ENCODE peak calls at places on chromosomes 2 and 18, in seven cellular contexts. S is heart right ventricle, L is GM04503, I is LoVo, G is epithelial cell of esophagus, R is neural crest cell, A is IMR-90. W is an unnamed sample.

GRCh38 chr18:48052845-48053244 is 122.4 kb upstream of the SMAD2 start:
- DNase-seq in S (no peak), L (no peak), R (no peak), A (no peak), I (no peak), G (no peak), W (no peak)

GRCh38 chr18:76686737-76687231 is 135.6 kb upstream of the ZNF236 start:
- DNase-seq in S (peak; percentile 36), A (peak; percentile 57), I (peak; percentile 31), G (peak; percentile 73), R (peak; percentile 57), L (no peak), W (peak; percentile 66)

GRCh38 chr2:191638079-191638801 is 39.7 kb upstream of the NABP1 start:
- DNase-seq in R (no peak), S (no peak), I (peak; percentile 43), L (no peak), A (no peak), G (peak; percentile 92), W (peak; percentile 21)

GRCh38 chr2:230230087-230230486 is 4.6 kb downstream of the SP140 start:
- DNase-seq in A (peak; percentile 90), L (no peak), R (no peak), G (peak; percentile 51), I (no peak), S (no peak), W (no peak)

GRCh38 chr2:40844353-40845277 is 392.7 kb upstream of the SLC8A1 start:
- DNase-seq in L (no peak), I (peak; percentile 51), S (no peak), R (no peak), G (peak; percentile 69), A (no peak), W (peak; percentile 26)

GRCh38 chr2:167187049-167187727 is 298.9 kb downstream of the XIRP2 start:
- DNase-seq in A (no peak), L (no peak), S (no peak), R (no peak), G (no peak), I (no peak), W (no peak)

GRCh38 chr2:177799531-177799930 is 273.0 kb downstream of the PDE11A start:
- DNase-seq in I (peak; percentile 28), R (peak; percentile 18), A (peak; percentile 12), S (no peak), G (peak; percentile 50), L (no peak), W (peak; percentile 41)

GRCh38 chr2:47002480-47003381 is 87.1 kb upstream of the MCFD2 start:
- DNase-seq in I (no peak), S (peak; percentile 60), L (no peak), R (peak; percentile 57), A (no peak), G (peak; percentile 67), W (peak; percentile 72)

GRCh38 chr18:11398625-11399024 is 210.8 kb upstream of the SLC35G4 start:
- DNase-seq in A (peak; percentile 1), S (no peak), G (no peak), L (no peak), I (no peak), R (no peak), W (no peak)

GRCh38 chr2:208049441-208049840 is 24.1 kb upstream of the PLEKHM3 start:
- DNase-seq in R (no peak), S (no peak), L (no peak), G (no peak), A (no peak), I (no peak), W (no peak)

GRCh38 chr2:21467910-21468309 is 344.1 kb downstream of the TDRD15 start:
- DNase-seq in I (no peak), A (peak; percentile 58), G (no peak), S (no peak), R (no peak), L (no peak), W (no peak)

GRCh38 chr18:44771957-44772917 is 91.5 kb downstream of the SETBP1 start:
- DNase-seq in S (peak; percentile 15), R (no peak), I (no peak), L (no peak), A (no peak), G (no peak), W (no peak)

GRCh38 chr2:9206991-9207640 is 504 bp downstream of the ASAP2 start:
- DNase-seq in R (peak; percentile 29), L (no peak), A (no peak), S (peak; percentile 43), G (peak; percentile 29), I (peak; percentile 26), W (peak; percentile 13)

GRCh38 chr18:23735021-23735464 is 45.8 kb downstream of the LAMA3 start:
- DNase-seq in I (peak; percentile 51), A (no peak), R (no peak), L (no peak), S (no peak), G (peak; percentile 19), W (no peak)

GRCh38 chr18:36066001-36066400 is 1.4 kb downstream of the RPRD1A start:
- DNase-seq in I (no peak), R (no peak), A (peak; percentile 67), S (no peak), G (no peak), L (peak; percentile 10), W (no peak)

GRCh38 chr2:26561918-26562810 is 79.0 kb downstream of the CIB4 start:
- DNase-seq in L (no peak), G (peak; percentile 30), R (no peak), S (peak; percentile 67), A (no peak), I (peak; percentile 65), W (peak; percentile 43)

GRCh38 chr2:118994172-118994700 is 52.2 kb downstream of the MARCO start:
- DNase-seq in A (no peak), S (no peak), G (no peak), L (no peak), I (no peak), R (no peak), W (no peak)

GRCh38 chr2:64730551-64731305 is 77.0 kb upstream of the SERTAD2 start:
- DNase-seq in R (no peak), G (peak; percentile 70), S (peak; percentile 31), A (peak; percentile 90), L (no peak), I (peak; percentile 73), W (peak; percentile 50)

GRCh38 chr2:32963941-32964340 is 17.2 kb downstream of the LTBP1 start:
- DNase-seq in L (no peak), R (no peak), A (peak; percentile 83), G (no peak), I (no peak), S (no peak), W (no peak)

GRCh38 chr2:60586081-60586480 is 32.6 kb upstream of the BCL11A start:
- DNase-seq in L (no peak), R (no peak), G (peak; percentile 95), S (no peak), I (no peak), A (no peak), W (no peak)

GRCh38 chr2:129069875-129070594 is 751.4 kb upstream of the HS6ST1 start:
- DNase-seq in L (no peak), A (no peak), I (no peak), G (no peak), R (no peak), S (peak; percentile 26), W (no peak)

GRCh38 chr2:236665572-236666118 is 96.0 kb downstream of the ACKR3 start:
- DNase-seq in L (no peak), A (no peak), G (peak; percentile 59), S (no peak), I (peak; percentile 35), R (no peak), W (no peak)

GRCh38 chr2:147182260-147182659 is 662.6 kb upstream of the ACVR2A start:
- DNase-seq in I (peak; percentile 5), R (no peak), S (no peak), G (peak; percentile 88), A (no peak), L (no peak), W (no peak)

GRCh38 chr2:234368861-234369261 is 128.0 kb downstream of the ARL4C start:
- DNase-seq in I (peak; percentile 82), G (peak; percentile 71), R (no peak), L (no peak), A (peak; percentile 28), S (no peak), W (no peak)

GRCh38 chr18:5980721-5981120 is 85.4 kb upstream of the TMEM200C start:
- DNase-seq in A (no peak), I (no peak), G (no peak), R (no peak), S (no peak), L (no peak), W (no peak)

GRCh38 chr18:9823805-9824473 is 61.8 kb upstream of the TXNDC2 start:
- DNase-seq in S (no peak), R (no peak), G (no peak), I (no peak), L (no peak), A (peak; percentile 65), W (no peak)

W was measured in HAP-1.